ENCODE peak calls at places on chromosomes 7 and 10, in eight cellular contexts. E is adrenal gland; J is uterus; Q is body of pancreas; N is aorta; G is upper lobe of right lung; W is CD8-positive, alpha-beta T cell; U is GM23248. O is an unnamed sample.

GRCh38 chr7:22696672-22697071 is 30.3 kb upstream of the IL6 start:
- DNase-seq in G (no peak), W (no peak), U (no peak), E (no peak), J (no peak), N (no peak), Q (no peak), O (no peak)

GRCh38 chr7:68537228-68538071 is 1060.8 kb upstream of the AUTS2 start:
- DNase-seq in W (no peak), N (no peak), G (no peak), U (no peak), J (no peak), Q (no peak), E (no peak), O (no peak)

GRCh38 chr10:43679509-43679908 is 30.8 kb upstream of the ZNF32 start:
- DNase-seq in E (peak; percentile 37), Q (peak; percentile 94), G (peak; percentile 91), U (peak; percentile 13), J (peak; percentile 78), N (peak; percentile 86), W (no peak), O (no peak)

GRCh38 chr10:106360870-106361269 is 803.6 kb downstream of the SORCS1 start:
- DNase-seq in G (no peak), J (no peak), N (no peak), W (no peak), E (no peak), U (peak; percentile 87), Q (no peak), O (no peak)

GRCh38 chr10:17951868-17952371 is at the start of gene SLC39A12:
- DNase-seq in J (no peak), W (no peak), U (peak; percentile 77), G (no peak), N (no peak), E (no peak), Q (no peak), O (no peak)

GRCh38 chr7:46032936-46033335 is 111.9 kb upstream of the IGFBP3 start:
- DNase-seq in E (no peak), N (no peak), W (no peak), Q (no peak), G (no peak), U (peak; percentile 83), J (no peak), O (no peak)

GRCh38 chr10:121831237-121831636 is 96.6 kb downstream of the ATE1 start:
- DNase-seq in J (no peak), N (no peak), Q (no peak), W (no peak), E (no peak), U (no peak), G (no peak), O (no peak)

GRCh38 chr7:5237286-5237685 is 45.5 kb upstream of the SLC29A4 start:
- DNase-seq in Q (no peak), E (peak; percentile 61), W (no peak), G (peak; percentile 76), U (peak; percentile 71), N (peak; percentile 90), J (peak; percentile 65), O (no peak)

GRCh38 chr7:138889982-138890381 is 91.2 kb downstream of the KIAA1549 start:
- DNase-seq in U (no peak), N (no peak), Q (no peak), G (no peak), J (no peak), E (no peak), W (no peak), O (no peak)

GRCh38 chr7:19146699-19147098 is 1.5 kb upstream of the FERD3L start:
- DNase-seq in W (no peak), E (no peak), Q (no peak), J (no peak), N (no peak), U (peak; percentile 37), G (no peak), O (peak; percentile 66)

GRCh38 chr7:45704683-45705016 is 130.5 kb downstream of the ADCY1 start:
- DNase-seq in G (peak; percentile 20), J (no peak), E (peak; percentile 6), N (no peak), W (no peak), U (no peak), Q (no peak), O (no peak)

GRCh38 chr10:15703944-15704580 is 15.7 kb downstream of the ITGA8 start:
- DNase-seq in J (no peak), N (no peak), W (no peak), E (no peak), G (no peak), U (no peak), Q (no peak), O (no peak)

GRCh38 chr10:2111936-2112335 is 374.6 kb upstream of the ADARB2 start:
- DNase-seq in E (no peak), G (no peak), U (no peak), N (no peak), Q (no peak), W (no peak), J (no peak), O (no peak)

GRCh38 chr10:121070257-121070656 is 219.1 kb downstream of the WDR11 start:
- DNase-seq in J (no peak), U (no peak), N (no peak), W (no peak), G (no peak), Q (no peak), E (no peak), O (peak; percentile 27)

GRCh38 chr7:40887099-40887498 is 752.3 kb downstream of the SUGCT start:
- DNase-seq in E (no peak), N (no peak), W (no peak), J (no peak), U (peak; percentile 71), Q (no peak), G (no peak), O (no peak)

GRCh38 chr10:88793747-88794299 is 8.7 kb upstream of the LIPM start:
- DNase-seq in E (no peak), U (peak; percentile 67), Q (no peak), J (no peak), N (no peak), W (no peak), G (no peak), O (no peak)

GRCh38 chr10:47409171-47409865 is 25.2 kb upstream of the ZNF488 start:
- DNase-seq in J (no peak), U (no peak), W (no peak), G (no peak), Q (no peak), N (no peak), E (no peak), O (no peak)

GRCh38 chr10:70656489-70656888 is 15.8 kb upstream of the ADAMTS14 start:
- DNase-seq in J (no peak), W (no peak), U (peak; percentile 99), Q (no peak), E (no peak), G (peak; percentile 65), N (peak; percentile 71), O (no peak)

GRCh38 chr10:70658582-70659136 is 13.6 kb upstream of the ADAMTS14 start:
- DNase-seq in J (no peak), Q (no peak), N (no peak), G (no peak), W (no peak), U (no peak), E (no peak), O (no peak)

GRCh38 chr10:70657036-70657435 is 15.3 kb upstream of the ADAMTS14 start:
- DNase-seq in E (no peak), W (no peak), J (no peak), Q (no peak), N (no peak), G (peak; percentile 5), U (peak; percentile 45), O (no peak)

GRCh38 chr10:70652761-70653657 is 19.3 kb upstream of the ADAMTS14 start:
- DNase-seq in U (peak; percentile 99), J (peak; percentile 38), W (no peak), N (peak; percentile 79), E (no peak), G (no peak), Q (no peak), O (no peak)

DNA sequence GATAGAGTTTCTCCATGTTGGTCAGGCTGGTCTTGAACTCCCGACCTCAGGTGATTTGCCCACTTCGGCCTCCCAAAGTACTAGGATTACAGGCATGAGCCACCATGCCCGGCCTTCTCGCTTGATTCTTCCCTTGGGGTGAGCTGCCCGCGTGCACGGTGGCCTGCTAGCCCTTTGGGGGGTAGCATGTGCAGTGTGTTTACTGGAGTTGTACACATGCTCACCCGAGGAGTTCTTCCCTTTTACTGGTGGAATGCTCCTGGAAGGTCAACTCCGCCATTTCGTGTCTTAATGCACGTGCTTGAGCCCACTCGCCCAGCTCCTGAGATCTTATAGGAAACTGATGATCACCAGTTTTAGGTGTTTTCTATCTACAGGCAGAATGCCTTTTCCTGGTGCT is 17.0 kb upstream of the ADAMTS14 start:
- DNase-seq in W (no peak), U (no peak), E (no peak), G (no peak), Q (no peak), N (no peak), J (no peak), O (no peak)
- H3K9me3 ChIP-seq in W (peaks cover 7% of the 10 kb centered on the region), U (no peaks in the 10 kb centered on the region), E (no peaks in the 10 kb centered on the region), G (no peaks in the 10 kb centered on the region), Q (no peaks in the 10 kb centered on the region), N (no peaks in the 10 kb centered on the region), J (no peaks in the 10 kb centered on the region), O (no peaks in the 10 kb centered on the region)

GRCh38 chr10:5668429-5668828 is 2.0 kb upstream of the ASB13 start:
- DNase-seq in G (no peak), J (no peak), E (no peak), N (no peak), W (no peak), Q (no peak), U (no peak), O (no peak)

GRCh38 chr10:5663692-5664427 is 2.5 kb downstream of the ASB13 start:
- DNase-seq in U (no peak), Q (no peak), W (no peak), J (no peak), N (no peak), G (no peak), E (no peak), O (peak; percentile 39)

GRCh38 chr10:5669609-5670008 is 3.2 kb upstream of the ASB13 start:
- DNase-seq in E (no peak), Q (no peak), W (no peak), U (no peak), J (no peak), G (no peak), N (no peak), O (no peak)

GRCh38 chr10:5665380-5666323 is 743 bp downstream of the ASB13 start:
- DNase-seq in Q (no peak), G (peak; percentile 76), E (peak; percentile 62), W (no peak), U (peak; percentile 56), J (peak; percentile 39), N (no peak), O (peak; percentile 49)

GRCh38 chr10:5666324-5667220 is at the start of gene ASB13:
- DNase-seq in Q (peak; percentile 79), N (peak; percentile 84), G (peak; percentile 89), W (peak; percentile 24), E (peak; percentile 84), U (peak; percentile 78), J (peak; percentile 71), O (peak; percentile 89)
- H3K27ac ChIP-seq in Q (peak within 1 kb of the TSS; percentile 83), N (peak within 1 kb of the TSS; percentile 72), G (peak within 1 kb of the TSS; percentile 81), W (no peak within 1 kb of the TSS), E (peak within 1 kb of the TSS; percentile 44), U (peak within 1 kb of the TSS; percentile 29), J (peak within 1 kb of the TSS; percentile 83), O (no peak within 1 kb of the TSS)

GRCh38 chr7:157817944-157818700 is 481.3 kb downstream of the DNAJB6 start:
- DNase-seq in Q (no peak), U (no peak), E (no peak), J (no peak), W (no peak), N (no peak), G (peak; percentile 25), O (no peak)
- H3K9me3 ChIP-seq in Q (no peaks in the 10 kb centered on the region), U (no peaks in the 10 kb centered on the region), E (no peaks in the 10 kb centered on the region), J (no peaks in the 10 kb centered on the region), W (no peaks in the 10 kb centered on the region), N (no peaks in the 10 kb centered on the region), G (no peaks in the 10 kb centered on the region), O (no peaks in the 10 kb centered on the region)

GRCh38 chr7:156261581-156261980 is 379.0 kb upstream of the RNF32 start:
- DNase-seq in E (no peak), Q (no peak), W (no peak), U (no peak), J (no peak), N (no peak), G (no peak), O (no peak)
- H3K27ac ChIP-seq in E (no peak overlapping the region), Q (no peak overlapping the region), W (no peak overlapping the region), U (no peak overlapping the region), J (no peak overlapping the region), N (no peak overlapping the region), G (no peak overlapping the region), O (no peak overlapping the region)